ENCODE peak calls at places on chromosomes 7 and 10, in ten cellular contexts. B, T, L, I, R, F, A, E, W and G are unnamed samples.

GRCh38 chr10:46237815-46238510 is 48.8 kb upstream of the ANTXRL start:
- DNase-seq in W (no peak), A (peak; percentile 49), E (no peak), T (no peak), L (no peak), R (no peak), B (no peak), F (peak; percentile 4), I (no peak), G (no peak)

GRCh38 chr10:58921366-58921947 is 255.0 kb upstream of the PHYHIPL start:
- DNase-seq in R (no peak), E (no peak), A (no peak), I (no peak), F (no peak), B (no peak), W (no peak), L (no peak), T (no peak), G (no peak)

GRCh38 chr10:34314457-34314856 is 500.6 kb downstream of the PARD3 start:
- DNase-seq in L (no peak), F (no peak), E (no peak), R (no peak), W (no peak), A (no peak), T (no peak), B (no peak), I (no peak), G (no peak)

GRCh38 chr7:81691199-81691821 is 78.5 kb downstream of the HGF start:
- DNase-seq in W (no peak), I (no peak), A (peak; percentile 55), B (no peak), R (no peak), F (no peak), E (no peak), L (no peak), T (no peak), G (no peak)

GRCh38 chr7:139798221-139798620 is 20.4 kb upstream of the HIPK2 start:
- DNase-seq in E (no peak), A (no peak), L (no peak), T (no peak), F (peak; percentile 52), B (no peak), I (no peak), W (no peak), R (no peak), G (no peak)

GRCh38 chr7:159022238-159022993 is 122.3 kb downstream of the VIPR2 start:
- DNase-seq in F (no peak), W (no peak), I (no peak), T (no peak), R (peak; percentile 61), E (no peak), A (no peak), B (no peak), L (peak; percentile 59), G (no peak)

GRCh38 chr7:48041665-48041995 is 6.3 kb downstream of the C7orf57 start:
- DNase-seq in E (no peak), R (no peak), I (no peak), W (no peak), B (no peak), L (no peak), A (peak; percentile 47), T (no peak), F (no peak), G (no peak)

GRCh38 chr7:104252409-104253134 is 44.8 kb upstream of the ORC5 start:
- DNase-seq in E (no peak), A (no peak), T (no peak), F (no peak), W (peak; percentile 18), R (no peak), I (peak; percentile 12), L (no peak), B (no peak), G (no peak)

GRCh38 chr7:149248777-149249176 is 9.3 kb downstream of the ZNF212 start:
- DNase-seq in E (no peak), T (no peak), R (no peak), B (peak; percentile 42), F (no peak), A (no peak), L (no peak), W (no peak), I (no peak), G (no peak)

GRCh38 chr10:97907211-97907610 is 57.6 kb downstream of the GOLGA7B start:
- DNase-seq in B (no peak), T (no peak), I (no peak), L (no peak), F (no peak), E (no peak), W (no peak), A (no peak), R (no peak), G (no peak)

GRCh38 chr7:1309290-1309689 is 76.6 kb downstream of the UNCX start:
- DNase-seq in I (no peak), F (no peak), R (no peak), A (no peak), B (no peak), L (no peak), E (no peak), W (no peak), T (no peak), G (no peak)

GRCh38 chr7:43758861-43759683 is 592 bp downstream of the BLVRA start:
- DNase-seq in A (peak; percentile 31), L (peak; percentile 75), T (peak; percentile 31), I (no peak), F (peak; percentile 31), R (no peak), E (peak; percentile 57), B (peak; percentile 59), W (no peak), G (no peak)

GRCh38 chr7:71511361-71511807 is 379.4 kb downstream of the GALNT17 start:
- DNase-seq in R (no peak), T (no peak), W (no peak), A (no peak), B (no peak), E (no peak), F (no peak), L (no peak), I (no peak), G (no peak)

GRCh38 chr7:33043875-33044718 is 18.5 kb downstream of the NT5C3A start:
- DNase-seq in T (no peak), L (no peak), B (no peak), W (peak; percentile 60), A (no peak), R (no peak), I (peak; percentile 93), F (no peak), E (no peak), G (no peak)

DNA sequence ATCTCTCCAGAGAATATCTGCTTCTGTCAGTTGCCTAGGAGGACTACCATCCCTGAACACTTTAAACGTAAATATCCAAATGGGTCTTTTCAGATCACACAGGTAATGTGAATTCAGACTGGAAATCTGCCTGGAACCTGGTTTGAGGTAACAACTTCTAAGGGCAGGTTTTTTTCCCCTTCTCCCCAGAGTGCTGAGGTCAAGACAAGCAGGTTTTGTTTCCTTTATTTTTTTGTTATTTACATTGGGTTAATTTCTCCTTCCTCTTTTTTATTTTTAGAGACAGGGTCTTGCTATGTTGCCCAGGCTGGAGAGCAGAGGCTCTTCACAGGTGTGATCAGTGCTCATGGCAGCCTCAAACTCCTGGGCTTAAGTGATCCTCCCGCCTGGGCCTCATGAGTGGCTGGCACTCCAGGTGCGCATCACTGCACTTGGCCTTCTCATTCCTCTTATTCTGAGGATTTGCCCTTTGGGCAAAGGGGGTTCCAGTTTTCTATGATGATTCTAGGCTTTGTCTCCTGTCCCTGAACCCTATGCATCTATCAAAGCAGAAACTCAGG is 103.1 kb downstream of the PFKFB3 start:
- DNase-seq in T (no peak), B (no peak), E (no peak), A (no peak), W (no peak), R (no peak), F (no peak), L (no peak), I (no peak), G (no peak)
- H3K4me3 ChIP-seq in T (no peak overlapping the region), B (no peak overlapping the region), E (no peak overlapping the region), A (no peak overlapping the region), W (no peak overlapping the region), R (no peak overlapping the region), F (no peak overlapping the region), L (no peak overlapping the region), I (no peak overlapping the region), G (no peak overlapping the region)

GRCh38 chr10:30434273-30435067 is 486 bp downstream of the MAP3K8 start:
- DNase-seq in A (peak; percentile 74), E (peak; percentile 83), B (peak; percentile 94), L (peak; percentile 96), I (peak; percentile 83), T (peak; percentile 89), W (peak; percentile 81), R (peak; percentile 96), F (peak; percentile 82), G (peak; percentile 49)
- TF ChIP-seq POLR2A in A (no peak), E (peak; percentile 94), B (peak; percentile 87), L (peak; percentile 40), I (peak; percentile 71), T (peak; percentile 83), W (peak; percentile 76), R (peak; percentile 89), F (no peak), G (peak; percentile 94)

DNA sequence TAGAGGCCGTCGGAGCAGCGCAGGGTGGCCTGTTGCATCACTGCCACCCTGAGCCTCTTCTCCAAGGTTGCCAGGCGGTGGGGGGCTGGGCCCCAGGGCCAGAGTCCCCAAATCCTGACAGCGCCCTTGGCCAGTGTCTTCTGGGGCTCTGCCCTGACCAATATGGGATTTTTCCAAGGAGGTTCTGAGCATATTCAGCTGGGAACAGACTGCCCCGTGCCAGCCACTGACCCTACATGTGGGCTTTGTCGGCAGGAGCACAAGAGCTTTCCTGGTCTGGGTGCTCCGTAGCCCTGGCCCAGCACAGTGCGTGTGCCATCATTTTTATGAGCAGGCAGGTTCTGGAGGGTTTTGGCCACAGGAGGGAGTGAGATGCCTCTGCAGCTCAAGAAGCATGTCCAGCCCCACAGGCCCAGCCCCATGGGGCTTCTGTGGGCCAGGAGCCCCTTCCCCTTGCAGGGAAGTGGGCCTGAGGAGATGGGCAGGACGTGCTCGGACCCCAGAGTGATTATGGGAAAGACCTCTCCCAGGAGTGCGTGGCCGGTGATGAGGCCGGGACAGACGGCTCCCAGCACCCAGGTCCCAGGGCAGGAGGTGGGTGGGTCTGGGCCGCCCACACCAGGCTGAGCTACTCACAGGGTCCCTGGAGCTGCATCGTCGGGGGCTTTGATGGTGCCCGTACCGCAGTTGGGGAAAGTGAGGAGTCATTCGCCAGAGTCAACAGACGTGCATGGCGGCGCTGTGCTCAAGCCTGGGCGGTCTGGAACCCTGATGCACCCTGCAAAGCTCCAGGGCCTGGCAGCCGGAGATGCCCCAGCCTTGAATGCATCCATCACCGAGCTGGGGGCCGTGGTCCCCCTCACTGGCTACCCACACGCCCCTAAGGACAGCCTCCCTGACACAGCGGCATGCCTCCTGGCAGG is 66.6 kb downstream of the PWWP2B start:
- DNase-seq in T (no peak), W (no peak), F (no peak), A (no peak), I (no peak), E (peak; percentile 39), B (no peak), L (no peak), R (no peak), G (no peak)
- H3K27ac ChIP-seq in T (peak overlapping the region; percentile 93), W (no peak overlapping the region), F (peak overlapping the region; percentile 80), A (no peak overlapping the region), I (no peak overlapping the region), E (peak overlapping the region; percentile 76), B (peak overlapping the region; percentile 79), L (peak overlapping the region; percentile 89), R (peak overlapping the region; percentile 97), G (peak overlapping the region; percentile 88)

DNA sequence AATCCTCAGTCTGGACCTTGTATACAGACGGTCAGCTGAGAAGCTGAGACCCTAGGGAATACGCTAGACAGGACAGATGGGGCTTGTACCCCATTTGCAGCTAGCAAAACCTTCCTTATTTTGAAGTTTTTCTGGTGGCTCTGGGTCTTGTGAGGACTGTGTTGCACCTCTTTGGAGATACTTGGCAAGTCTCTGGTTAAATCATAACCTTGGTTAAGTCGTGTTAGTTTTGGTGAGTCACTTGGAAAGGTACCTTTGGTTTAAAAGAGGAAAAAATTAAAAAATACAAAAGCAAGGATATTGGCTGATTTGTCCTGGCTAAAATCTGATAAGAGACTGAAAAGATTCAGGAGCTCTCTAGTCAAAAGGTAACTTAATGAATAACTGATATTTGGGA is 140.6 kb downstream of the COBL start:
- DNase-seq in A (no peak), F (no peak), E (no peak), R (no peak), L (no peak), T (no peak), W (no peak), I (no peak), B (no peak), G (no peak)
- H3K4me3 ChIP-seq in A (no peak overlapping the region), F (no peak overlapping the region), E (no peak overlapping the region), R (no peak overlapping the region), L (no peak overlapping the region), T (no peak overlapping the region), W (no peak overlapping the region), I (no peak overlapping the region), B (no peak overlapping the region), G (no peak overlapping the region)